ENCODE peak calls at places on chromosomes 13 and 19, in ten cellular contexts. Y is fibroblast of lung; I is neural progenitor cell; F is psoas muscle; V is IMR-90; X is osteoblast; T is CD8-positive, alpha-beta T cell; O is left lung; D is thoracic aorta; K is PC-3. A is an unnamed sample. For H3K9me3, the result is how much of the 10 kb centered on the place peaks cover.

GRCh38 chr13:111393221-111393790 is 72.9 kb downstream of the TEX29 start:
- DNase-seq in Y (no peak), I (no peak), F (no peak), V (no peak), X (no peak), T (no peak), O (no peak), D (no peak), K (no peak), A (no peak)

GRCh38 chr13:50529154-50529882 is 314.2 kb downstream of the DLEU7 start:
- DNase-seq in Y (peak), I (no peak), F (peak), V (peak), X (peak), T (no peak), O (peak), D (peak), K (peak), A (peak)

GRCh38 chr13:23949736-23950135 is 52.4 kb upstream of the C1QTNF9B start:
- DNase-seq in Y (no peak), I (no peak), F (no peak), V (no peak), X (peak), T (no peak), O (no peak), D (no peak), K (no peak), A (no peak)

GRCh38 chr19:1169921-1170885 is 3.9 kb downstream of the SBNO2 start:
- DNase-seq in Y (peak), I (no peak), F (peak), V (peak), X (peak), T (peak), O (no peak), D (no peak), K (peak), A (peak)

GRCh38 chr13:46170268-46170667 is 11.7 kb downstream of the LCP1 start:
- DNase-seq in Y (no peak), I (no peak), F (no peak), V (no peak), X (no peak), T (no peak), O (no peak), D (no peak), K (no peak), A (no peak)

GRCh38 chr19:6047741-6048231 is 62.5 kb downstream of the RFX2 start:
- DNase-seq in Y (peak), I (peak), F (no peak), V (peak), X (peak), T (no peak), O (no peak), D (no peak), K (peak), A (no peak)

GRCh38 chr13:106038752-106039151 is 496.7 kb downstream of the EFNB2 start:
- DNase-seq in Y (peak), I (no peak), F (no peak), V (peak), X (peak), T (no peak), O (no peak), D (no peak), K (peak), A (no peak)

GRCh38 chr19:44823373-44823698 is 14.4 kb downstream of the BCAM start:
- DNase-seq in Y (no peak), I (no peak), F (no peak), V (no peak), X (peak), T (no peak), O (no peak), D (no peak), K (no peak), A (no peak)

GRCh38 chr13:40490086-40490723 is 176.2 kb downstream of the FOXO1 start:
- DNase-seq in Y (no peak), I (no peak), F (no peak), V (no peak), X (no peak), T (peak), O (no peak), D (no peak), K (no peak), A (no peak)

GRCh38 chr19:23116802-23117571 is at the start of gene ZNF730:
- DNase-seq in Y (peak), I (peak), F (peak), V (peak), X (peak), T (no peak), O (peak), D (no peak), K (peak), A (peak)

GRCh38 chr19:677601-678380 is 1.6 kb downstream of the FSTL3 start:
- DNase-seq in Y (peak), I (no peak), F (peak), V (no peak), X (peak), T (peak), O (no peak), D (no peak), K (peak), A (peak)

GRCh38 chr19:53644061-53644816 is 12.4 kb downstream of the DPRX start:
- DNase-seq in Y (no peak), I (peak), F (no peak), V (no peak), X (no peak), T (no peak), O (no peak), D (no peak), K (no peak), A (no peak)

GRCh38 chr13:79541426-79542049 is 60.6 kb downstream of the NDFIP2 start:
- DNase-seq in Y (peak), I (peak), F (no peak), V (peak), X (no peak), T (no peak), O (no peak), D (no peak), K (peak), A (no peak)

GRCh38 chr19:10505583-10506229 is 2.5 kb upstream of the KEAP1 start:
- DNase-seq in Y (peak), I (peak), F (peak), V (peak), X (peak), T (peak), O (peak), D (peak), K (peak), A (peak)

GRCh38 chr13:27772651-27773425 is 19.4 kb upstream of the GSX1 start:
- DNase-seq in Y (no peak), I (no peak), F (no peak), V (no peak), X (no peak), T (no peak), O (no peak), D (no peak), K (no peak), A (no peak)

GRCh38 chr13:52827839-52828238 is 20.6 kb downstream of the PCDH8 start:
- DNase-seq in Y (no peak), I (no peak), F (no peak), V (no peak), X (no peak), T (no peak), O (no peak), D (no peak), K (no peak), A (no peak)

GRCh38 chr13:97574926-97575325 is 141.0 kb downstream of the RAP2A start:
- DNase-seq in Y (peak), I (peak), F (no peak), V (peak), X (no peak), T (no peak), O (no peak), D (no peak), K (peak), A (no peak)

GRCh38 chr13:31067416-31068118 is 94.1 kb downstream of the HSPH1 start:
- DNase-seq in Y (peak), I (no peak), F (no peak), V (peak), X (peak), T (no peak), O (no peak), D (no peak), K (peak), A (no peak)

GRCh38 chr13:94658926-94659649 is 53.3 kb downstream of the SOX21 start:
- DNase-seq in Y (no peak), I (no peak), F (no peak), V (no peak), X (no peak), T (no peak), O (no peak), D (no peak), K (peak), A (no peak)

GRCh38 chr13:93862259-93862658 is 617.2 kb downstream of the DCT start:
- DNase-seq in Y (peak), I (no peak), F (no peak), V (peak), X (no peak), T (no peak), O (no peak), D (no peak), K (no peak), A (no peak)

GRCh38 chr13:48138270-48138669 is 43.4 kb upstream of the MED4 start:
- DNase-seq in Y (no peak), I (no peak), F (no peak), V (no peak), X (no peak), T (no peak), O (no peak), D (no peak), K (no peak), A (no peak)

GRCh38 chr13:33016414-33017409 is at the start of gene KL:
- DNase-seq in Y (peak), I (peak), F (peak), V (no peak), X (peak), T (no peak), O (peak), D (no peak), K (no peak), A (peak)

GRCh38 chr19:40921005-40921897 is 39.2 kb upstream of the CYP2A7 start:
- DNase-seq in Y (no peak), I (no peak), F (no peak), V (no peak), X (no peak), T (no peak), O (peak), D (no peak), K (peak), A (peak)

GRCh38 chr13:27830010-27830409 is 37.7 kb downstream of the GSX1 start:
- DNase-seq in Y (peak), I (peak), F (peak), V (no peak), X (peak), T (peak), O (peak), D (peak), K (peak), A (peak)

GRCh38 chr19:14363203-14364097 is 17.8 kb upstream of the ADGRE5 start:
- DNase-seq in Y (peak), I (peak), F (peak), V (peak), X (peak), T (peak), O (peak), D (peak), K (peak), A (peak)

GRCh38 chr19:19059018-19059836 is 4.6 kb upstream of the SLC25A42 start:
- DNase-seq in Y (no peak), I (no peak), F (no peak), V (no peak), X (peak), T (no peak), O (no peak), D (no peak), K (no peak), A (no peak)

GRCh38 chr13:47846886-47847285 is 154.2 kb downstream of the SUCLA2 start:
- DNase-seq in Y (no peak), I (no peak), F (no peak), V (no peak), X (no peak), T (no peak), O (no peak), D (no peak), K (no peak), A (no peak)

GRCh38 chr13:26985285-26985878 is 186.2 kb downstream of the USP12 start:
- DNase-seq in Y (peak), I (peak), F (no peak), V (peak), X (peak), T (peak), O (no peak), D (peak), K (peak), A (no peak)

GRCh38 chr13:50277127-50277526 is 261.9 kb downstream of the KCNRG start:
- DNase-seq in Y (no peak), I (no peak), F (no peak), V (no peak), X (no peak), T (no peak), O (no peak), D (no peak), K (no peak), A (no peak)

DNA sequence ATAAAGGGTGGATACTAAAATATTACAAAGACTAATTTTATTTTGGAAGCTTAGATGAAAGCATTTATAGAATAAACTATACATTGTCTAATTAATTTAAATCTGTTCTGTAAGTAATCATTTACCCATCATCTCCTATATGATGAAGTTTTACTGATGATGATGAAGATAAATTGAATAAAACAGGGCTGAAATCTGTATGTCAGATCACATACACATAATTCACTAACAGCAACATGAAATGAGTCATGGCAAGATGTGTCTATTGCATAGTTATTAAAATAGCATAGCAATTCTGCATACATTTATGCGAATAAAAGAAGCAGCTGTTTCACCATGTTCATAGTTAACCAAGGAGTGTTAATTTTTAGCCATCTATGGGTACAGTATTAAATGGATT is 425.0 kb downstream of the LIG4 start:
- DNase-seq in Y (no peak), I (no peak), F (no peak), V (no peak), X (no peak), T (no peak), O (no peak), D (no peak), K (no peak), A (no peak)
- H3K9me3 ChIP-seq in Y (under half), I (under half), F (under half), V (under half), X (under half), T (under half), O (under half), D (under half), K (under half), A (under half)

GRCh38 chr13:113049981-113050380 is 55.6 kb upstream of the F7 start:
- DNase-seq in Y (no peak), I (no peak), F (no peak), V (no peak), X (no peak), T (no peak), O (peak), D (no peak), K (no peak), A (no peak)
- H3K27ac ChIP-seq in Y (no peak), I (no peak), F (no peak), V (no peak), X (no peak), T (no peak), O (no peak), D (peak), K (no peak), A (no peak)

DNA sequence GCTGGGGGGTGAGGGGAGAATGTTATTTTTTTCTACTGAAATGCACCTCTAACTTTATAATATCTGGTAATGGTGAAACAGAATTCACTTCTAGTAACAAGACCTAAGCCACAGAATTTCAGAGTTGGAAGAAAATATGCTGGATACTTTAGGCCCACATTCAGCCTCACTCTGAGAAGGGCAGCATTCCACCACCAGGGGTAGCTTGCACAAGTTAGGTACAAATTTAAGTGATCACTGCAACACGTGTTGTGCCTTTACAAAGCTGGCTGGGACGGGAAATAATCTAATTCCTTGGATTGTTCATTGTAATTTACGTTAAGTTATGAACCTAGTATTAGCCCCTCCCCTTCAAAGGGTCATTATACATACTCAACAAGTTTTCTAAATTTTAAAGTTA is 192.3 kb downstream of the RGCC start:
- DNase-seq in Y (peak), I (peak), F (no peak), V (peak), X (no peak), T (no peak), O (no peak), D (no peak), K (peak), A (no peak)
- TF ChIP-seq CTCF in Y (peak), I (peak), F (peak), V (peak), X (peak), T (no peak), O (no peak), D (no peak), K (peak), A (no peak)

GRCh38 chr19:15636026-15636425 is 4.7 kb upstream of the CYP4F3 start:
- DNase-seq in Y (no peak), I (no peak), F (no peak), V (no peak), X (no peak), T (no peak), O (no peak), D (no peak), K (no peak), A (no peak)

GRCh38 chr19:15634105-15634504 is 6.6 kb upstream of the CYP4F3 start:
- DNase-seq in Y (no peak), I (no peak), F (no peak), V (no peak), X (no peak), T (no peak), O (no peak), D (no peak), K (no peak), A (no peak)

GRCh38 chr19:15631817-15632216 is 8.9 kb upstream of the CYP4F3 start:
- DNase-seq in Y (no peak), I (peak), F (no peak), V (no peak), X (peak), T (peak), O (no peak), D (no peak), K (peak), A (no peak)

GRCh38 chr19:15635016-15635805 is 5.5 kb upstream of the CYP4F3 start:
- DNase-seq in Y (no peak), I (no peak), F (no peak), V (no peak), X (no peak), T (no peak), O (no peak), D (no peak), K (no peak), A (no peak)

GRCh38 chr19:15633122-15633521 is 7.6 kb upstream of the CYP4F3 start:
- DNase-seq in Y (no peak), I (no peak), F (no peak), V (no peak), X (no peak), T (no peak), O (no peak), D (no peak), K (no peak), A (no peak)
- H3K9me3 ChIP-seq in Y (under half), I (under half), F (under half), V (under half), X (under half), T (under half), O (under half), D (under half), K (under half), A (under half)

GRCh38 chr19:13090511-13091231 is 12.0 kb downstream of the LYL1 start:
- DNase-seq in Y (no peak), I (no peak), F (no peak), V (no peak), X (peak), T (no peak), O (no peak), D (no peak), K (no peak), A (no peak)
- H3K27ac ChIP-seq in Y (no peak), I (no peak), F (peak), V (no peak), X (peak), T (no peak), O (peak), D (peak), K (no peak), A (peak)

GRCh38 chr19:42394751-42395150 is 4.7 kb upstream of the CNFN start:
- DNase-seq in Y (no peak), I (no peak), F (no peak), V (peak), X (no peak), T (no peak), O (no peak), D (no peak), K (no peak), A (no peak)

GRCh38 chr19:42396542-42397314 is 6.6 kb upstream of the CNFN start:
- DNase-seq in Y (peak), I (peak), F (peak), V (peak), X (peak), T (peak), O (peak), D (peak), K (peak), A (peak)

GRCh38 chr19:42396248-42396541 is 6.1 kb upstream of the CNFN start:
- DNase-seq in Y (no peak), I (no peak), F (no peak), V (no peak), X (peak), T (no peak), O (no peak), D (no peak), K (no peak), A (no peak)

GRCh38 chr19:42400404-42400803 is 10.3 kb upstream of the CNFN start:
- DNase-seq in Y (no peak), I (no peak), F (no peak), V (no peak), X (peak), T (no peak), O (no peak), D (no peak), K (no peak), A (no peak)

DNA sequence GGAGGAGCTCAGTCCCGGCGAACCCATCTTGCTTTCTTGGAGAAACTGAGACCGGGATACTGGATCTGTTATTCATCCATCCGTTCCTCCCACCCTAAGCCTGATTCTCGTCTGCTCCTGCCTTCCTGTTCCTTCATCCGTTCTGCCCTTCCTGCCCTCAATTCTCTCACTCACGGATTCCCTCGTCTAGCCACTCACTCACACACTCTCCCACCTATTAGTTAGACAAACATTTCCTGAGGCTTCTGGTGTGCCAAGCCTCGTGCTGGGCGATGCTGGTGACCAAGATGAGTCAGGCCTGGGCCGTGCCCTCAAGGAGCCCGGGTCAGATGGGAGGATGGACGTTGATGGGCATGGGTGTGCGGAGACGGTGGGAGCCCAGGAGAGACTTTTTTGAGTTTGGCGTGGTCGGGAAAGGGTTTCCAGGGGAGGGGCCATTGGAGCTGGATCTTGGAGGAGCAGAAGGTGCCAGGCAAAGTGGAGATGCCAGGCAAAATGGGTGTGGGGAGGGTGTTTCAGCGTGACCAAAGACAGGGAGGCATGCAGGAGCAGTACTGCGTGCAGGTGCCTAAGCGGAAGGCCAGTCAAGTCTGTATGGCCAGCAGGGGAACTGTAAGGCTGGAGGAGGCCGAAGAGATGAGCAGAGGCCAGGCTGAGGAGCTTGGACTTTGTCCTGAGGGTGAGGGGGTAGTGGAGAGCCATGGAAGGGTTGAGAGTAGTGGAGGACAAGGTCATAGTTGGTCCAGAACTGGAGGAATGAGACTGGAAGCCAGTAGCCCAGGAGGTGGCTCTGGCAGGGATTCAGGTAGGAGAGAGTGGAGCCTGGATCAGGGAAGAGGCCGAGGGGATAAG is 7.4 kb upstream of the CNFN start:
- DNase-seq in Y (no peak), I (no peak), F (no peak), V (no peak), X (peak), T (no peak), O (no peak), D (no peak), K (no peak), A (no peak)
- TF ChIP-seq CTCF in Y (no peak), I (peak), F (no peak), V (no peak), X (no peak), T (no peak), O (no peak), D (no peak), K (no peak), A (no peak)

GRCh38 chr19:57708641-57709354 is at the start of gene ZNF154:
- DNase-seq in Y (peak), I (peak), F (peak), V (peak), X (peak), T (peak), O (peak), D (no peak), K (no peak), A (peak)
- H3K9me3 ChIP-seq in Y (under half), I (under half), F (under half), V (under half), X (under half), T (under half), O (half or more), D (half or more), K (under half), A (under half)